ENCODE peak calls at places on chromosomes 2 and 18, in six cellular contexts. Z is fibroblast of lung, I is MG63, M is hepatocyte, H is bronchial epithelial cell, V is cardiac muscle cell. K is an unnamed sample.

GRCh38 chr2:237025090-237025865 is 60.4 kb upstream of the COPS8 start:
- DNase-seq in V (peak; percentile 73), H (peak; percentile 94), Z (peak; percentile 92), M (peak; percentile 90), I (peak; percentile 86), K (no peak)

GRCh38 chr2:84537251-84537650 is 21.0 kb downstream of the DNAH6 start:
- DNase-seq in V (no peak), H (no peak), Z (no peak), M (no peak), I (no peak), K (no peak)

GRCh38 chr2:241218131-241219029 is 29.9 kb downstream of the ANO7 start:
- DNase-seq in H (peak; percentile 23), I (peak; percentile 58), Z (no peak), M (peak; percentile 74), V (peak; percentile 33), K (peak; percentile 60)

GRCh38 chr2:241217320-241218031 is 29.0 kb downstream of the ANO7 start:
- DNase-seq in H (peak; percentile 31), V (peak; percentile 81), Z (peak; percentile 75), M (peak; percentile 86), I (peak; percentile 62), K (peak; percentile 37)

GRCh38 chr2:68420254-68420910 is 46.7 kb downstream of the FBXO48 start:
- DNase-seq in V (peak; percentile 65), H (no peak), Z (peak; percentile 67), M (no peak), I (no peak), K (no peak)

GRCh38 chr2:101748000-101748399 is 50.5 kb downstream of the MAP4K4 start:
- DNase-seq in I (no peak), Z (no peak), V (no peak), H (no peak), M (no peak), K (no peak)

GRCh38 chr18:13302611-13303267 is 84.2 kb downstream of the LDLRAD4 start:
- DNase-seq in M (no peak), Z (no peak), V (no peak), H (no peak), I (no peak), K (no peak)

GRCh38 chr2:71071681-71072398 is 3.4 kb downstream of the NAGK start:
- DNase-seq in I (no peak), M (no peak), Z (no peak), H (peak; percentile 76), V (no peak), K (no peak)

GRCh38 chr2:162242586-162243304 is 500 bp downstream of the FAP start:
- DNase-seq in I (no peak), M (peak; percentile 8), H (peak; percentile 48), V (peak; percentile 91), Z (peak; percentile 88), K (no peak)

GRCh38 chr2:34102359-34102758 is 503.3 kb upstream of the FAM98A start:
- DNase-seq in V (peak; percentile 15), Z (no peak), I (no peak), M (no peak), H (peak; percentile 91), K (no peak)

GRCh38 chr2:17171446-17172049 is 346.7 kb downstream of the RAD51AP2 start:
- DNase-seq in V (peak; percentile 12), I (peak; percentile 47), M (peak; percentile 72), H (peak; percentile 51), Z (peak; percentile 39), K (peak; percentile 63)

GRCh38 chr2:96663177-96663576 is 20.6 kb downstream of the FER1L5 start:
- DNase-seq in V (no peak), H (no peak), Z (no peak), I (no peak), M (no peak), K (no peak)

GRCh38 chr2:62868947-62869346 is 163.4 kb downstream of the EHBP1 start:
- DNase-seq in Z (no peak), V (no peak), H (no peak), M (no peak), I (no peak), K (no peak)

GRCh38 chr2:199465988-199466703 is 8.4 kb upstream of the SATB2 start:
- DNase-seq in V (no peak), M (no peak), H (no peak), Z (no peak), I (no peak), K (no peak)

GRCh38 chr18:71951021-71951420 is 593.1 kb downstream of the CBLN2 start:
- DNase-seq in V (no peak), Z (no peak), H (no peak), I (no peak), M (no peak), K (no peak)

GRCh38 chr18:28802546-28802945 is 625.6 kb upstream of the CDH2 start:
- DNase-seq in I (no peak), V (peak; percentile 59), H (peak; percentile 69), M (no peak), Z (no peak), K (no peak)

GRCh38 chr18:42742976-42743755 is 372.3 kb downstream of the RIT2 start:
- DNase-seq in I (no peak), M (no peak), Z (no peak), H (no peak), V (peak; percentile 2), K (no peak)

GRCh38 chr2:109351164-109351756 is 222.3 kb downstream of the SH3RF3 start:
- DNase-seq in H (peak; percentile 66), V (peak; percentile 30), I (peak; percentile 93), Z (peak; percentile 86), M (no peak), K (peak; percentile 23)

GRCh38 chr18:49677081-49677480 is 115.2 kb downstream of the LIPG start:
- DNase-seq in Z (peak; percentile 15), H (no peak), M (no peak), V (no peak), I (no peak), K (no peak)

GRCh38 chr2:176188218-176188968 is at the start of gene HOXD1:
- DNase-seq in Z (no peak), H (no peak), V (no peak), M (peak; percentile 44), I (peak; percentile 65), K (no peak)

GRCh38 chr2:138112536-138112935 is 148.3 kb downstream of the HNMT start:
- DNase-seq in H (peak; percentile 61), I (peak; percentile 42), Z (peak; percentile 22), V (peak; percentile 69), M (no peak), K (no peak)

GRCh38 chr2:236075802-236076201 is 92.4 kb downstream of the GBX2 start:
- DNase-seq in H (no peak), M (no peak), Z (no peak), V (no peak), I (no peak), K (no peak)

GRCh38 chr2:78780864-78781583 is 244.5 kb upstream of the REG3G start:
- DNase-seq in M (no peak), Z (no peak), I (no peak), H (no peak), V (no peak), K (no peak)
- H3K4me3 ChIP-seq in M (no peak overlapping the region), Z (no peak overlapping the region), I (no peak overlapping the region), H (no peak overlapping the region), V (no peak overlapping the region), K (peak overlapping the region; percentile 46)

DNA sequence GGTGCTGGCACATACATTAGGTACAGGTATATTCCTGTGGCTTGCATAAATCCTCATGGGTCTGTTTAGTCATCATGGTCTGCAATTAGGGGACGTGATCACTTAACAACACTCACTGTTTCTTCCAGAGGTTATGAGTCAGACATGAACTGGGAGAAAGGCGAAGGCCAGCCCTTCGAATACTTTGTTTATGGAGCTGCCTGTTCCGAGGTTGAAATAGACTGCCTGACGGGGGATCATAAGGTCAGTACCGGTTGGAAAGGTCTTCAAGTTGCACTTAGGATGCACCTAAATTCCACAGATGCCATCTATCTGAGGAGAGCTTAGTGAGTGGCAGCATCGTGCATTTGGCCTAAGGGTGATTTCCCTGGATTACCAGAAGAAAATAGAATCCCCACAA is 76.9 kb downstream of the AOX1 start:
- DNase-seq in H (peak; percentile 92), I (peak; percentile 61), V (peak; percentile 55), Z (peak; percentile 79), M (peak; percentile 42), K (no peak)
- H3K36me3 ChIP-seq in H (no peaks in the 10 kb centered on the region), I (no peaks in the 10 kb centered on the region), V (no peaks in the 10 kb centered on the region), Z (peaks cover 2% of the 10 kb centered on the region), M (no peaks in the 10 kb centered on the region), K (no peaks in the 10 kb centered on the region)

DNA sequence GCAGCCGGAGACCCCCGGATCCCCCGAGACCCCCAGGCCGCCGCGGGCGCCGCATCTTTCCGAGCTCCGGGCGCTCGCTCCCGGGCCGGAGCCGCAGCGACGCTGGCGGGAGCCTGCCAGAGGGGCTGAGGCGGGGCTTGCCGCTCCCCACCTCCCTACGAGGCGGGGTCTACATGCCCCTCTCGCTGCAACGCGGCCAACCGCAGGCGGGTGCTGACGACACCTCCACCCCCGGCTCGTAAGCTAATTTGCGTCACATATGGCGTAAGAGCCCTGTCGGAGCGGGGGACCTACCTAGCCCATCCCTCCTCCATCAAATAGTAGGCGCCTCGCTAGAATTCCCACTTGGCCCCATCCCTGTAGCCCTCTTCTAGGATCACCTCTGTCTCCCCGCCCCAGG is at the start of gene PTPRN:
- DNase-seq in M (peak; percentile 27), V (peak; percentile 87), Z (peak; percentile 87), I (no peak), H (no peak), K (no peak)
- H3K4me3 ChIP-seq in M (no peak within 1 kb of the TSS), V (peak within 1 kb of the TSS; percentile 7), Z (peak within 1 kb of the TSS; percentile 69), I (no peak within 1 kb of the TSS), H (no peak within 1 kb of the TSS), K (no peak within 1 kb of the TSS)

GRCh38 chr2:24816404-24816803 is 23.2 kb downstream of the CENPO start:
- DNase-seq in I (no peak), Z (no peak), V (no peak), H (no peak), M (no peak), K (no peak)

GRCh38 chr2:24814498-24814897 is 21.3 kb downstream of the CENPO start:
- DNase-seq in Z (no peak), V (no peak), I (no peak), H (no peak), M (no peak), K (no peak)

GRCh38 chr2:24816884-24817283 is 23.7 kb downstream of the CENPO start:
- DNase-seq in Z (peak; percentile 81), I (no peak), M (no peak), V (peak; percentile 76), H (no peak), K (no peak)

GRCh38 chr2:24813645-24814257 is 20.5 kb downstream of the CENPO start:
- DNase-seq in M (no peak), V (no peak), H (no peak), I (no peak), Z (no peak), K (no peak)

DNA sequence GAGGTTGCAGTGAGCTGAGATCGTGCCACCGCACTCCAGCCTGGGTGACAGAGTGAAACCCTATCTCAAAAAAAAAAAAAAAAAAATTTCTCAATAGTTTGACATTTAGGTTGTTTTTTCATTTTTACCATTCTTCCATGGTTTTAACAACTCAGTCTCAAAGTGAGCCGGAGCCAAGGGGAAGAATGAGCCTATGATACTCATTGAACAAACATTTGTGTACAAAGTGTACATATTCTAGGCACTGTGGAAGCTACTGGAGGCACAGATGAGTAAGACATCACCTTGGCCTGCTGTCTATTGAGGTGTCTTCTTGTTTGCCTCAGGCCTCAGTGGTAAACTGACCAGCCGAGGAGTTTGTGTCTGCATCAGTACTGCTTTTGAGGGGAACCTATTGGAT is 21.9 kb downstream of the CENPO start:
- DNase-seq in V (no peak), I (no peak), H (no peak), Z (no peak), M (no peak), K (no peak)
- H3K36me3 ChIP-seq in V (no peaks in the 10 kb centered on the region), I (peaks cover 70% of the 10 kb centered on the region), H (peaks cover 8% of the 10 kb centered on the region), Z (peaks cover 4% of the 10 kb centered on the region), M (no peaks in the 10 kb centered on the region), K (peaks cover 92% of the 10 kb centered on the region)

K was measured in SJCRH30.